ENCODE peak calls at places on chromosomes 3 and 15, in five cellular contexts. G is posterior cingulate gyrus, X is ascending aorta, A is PC-3, Q is GOT3. D is an unnamed sample.

GRCh38 chr3:62874398-62875102 is 666 bp downstream of the CADPS start:
- DNase-seq in G (peak), X (no peak), A (no peak), Q (no peak), D (no peak)

GRCh38 chr3:58639842-58640241 is 26.7 kb downstream of the FAM3D start:
- DNase-seq in G (no peak), X (no peak), A (no peak), Q (no peak), D (no peak)

GRCh38 chr3:118550556-118550955 is 484.1 kb downstream of the IGSF11 start:
- DNase-seq in G (no peak), X (no peak), A (no peak), Q (no peak), D (no peak)

GRCh38 chr15:98549741-98550140 is 98.6 kb upstream of the IGF1R start:
- DNase-seq in G (no peak), X (no peak), A (no peak), Q (no peak), D (no peak)

GRCh38 chr15:57118013-57118799 is 199.8 kb downstream of the TCF12 start:
- DNase-seq in G (no peak), X (no peak), A (peak), Q (no peak), D (no peak)

GRCh38 chr15:82880704-82881103 is 71.3 kb downstream of the WHAMM start:
- DNase-seq in G (no peak), X (no peak), A (no peak), Q (no peak), D (no peak)

GRCh38 chr15:48928877-48929538 is 34.7 kb downstream of the SHC4 start:
- DNase-seq in G (no peak), X (no peak), A (peak), Q (no peak), D (no peak)

GRCh38 chr15:56242576-56243116 is 1.0 kb downstream of the RFX7 start:
- DNase-seq in G (no peak), X (no peak), A (no peak), Q (no peak), D (peak)

GRCh38 chr3:78754066-78754743 is 1013.6 kb downstream of the ROBO1 start:
- DNase-seq in G (no peak), X (no peak), A (peak), Q (no peak), D (no peak)

GRCh38 chr3:126133606-126134005 is 46.8 kb downstream of the ALDH1L1 start:
- DNase-seq in G (peak), X (no peak), A (no peak), Q (no peak), D (no peak)

GRCh38 chr15:95761742-95762141 is 568.8 kb upstream of the NR2F2 start:
- DNase-seq in G (no peak), X (no peak), A (no peak), Q (no peak), D (no peak)

D was measured in frontal cortex.